ENCODE peak calls at places on chromosomes 2 and 18, in eight cellular contexts. Y, I, Q, J, E, W, B and O are unnamed samples.

GRCh38 chr2:41896186-41896846 is 151.5 kb upstream of the PKDCC start:
- DNase-seq in Q (no peak), Y (no peak), I (peak; percentile 91), J (no peak), W (peak; percentile 20), E (no peak), B (no peak), O (no peak)

GRCh38 chr2:95026471-95027368 is 1.2 kb downstream of the MAL start:
- DNase-seq in J (no peak), B (no peak), E (no peak), I (no peak), W (no peak), Y (no peak), Q (no peak), O (no peak)

GRCh38 chr2:23430263-23430662 is 45.3 kb downstream of the KLHL29 start:
- DNase-seq in B (no peak), Y (peak; percentile 8), W (no peak), I (peak; percentile 70), Q (no peak), E (no peak), J (no peak), O (no peak)

GRCh38 chr2:181348091-181348837 is 108.9 kb upstream of the ITGA4 start:
- DNase-seq in I (no peak), E (no peak), Q (no peak), Y (no peak), J (no peak), W (no peak), B (no peak), O (no peak)

GRCh38 chr2:65576861-65577601 is 144.6 kb upstream of the SPRED2 start:
- DNase-seq in W (no peak), Y (no peak), E (no peak), I (peak; percentile 88), J (peak; percentile 81), B (peak; percentile 90), Q (no peak), O (no peak)

GRCh38 chr2:71082402-71083252 is 14.2 kb downstream of the NAGK start:
- DNase-seq in E (no peak), Q (no peak), J (no peak), I (no peak), Y (no peak), B (no peak), W (no peak), O (no peak)

GRCh38 chr2:64485961-64486360 is 32.0 kb downstream of the LGALSL start:
- DNase-seq in I (peak; percentile 26), Q (no peak), W (no peak), E (no peak), J (no peak), B (no peak), Y (no peak), O (no peak)

GRCh38 chr18:32920796-32921787 is 148.3 kb upstream of the KLHL14 start:
- DNase-seq in W (no peak), Q (peak; percentile 78), I (peak; percentile 81), B (no peak), E (no peak), J (no peak), Y (no peak), O (no peak)

GRCh38 chr2:23293063-23293462 is 91.9 kb upstream of the KLHL29 start:
- DNase-seq in Y (peak; percentile 40), W (no peak), E (no peak), Q (no peak), I (peak; percentile 32), B (no peak), J (no peak), O (no peak)

GRCh38 chr2:128313076-128313836 is 5.4 kb downstream of the HS6ST1 start:
- DNase-seq in B (peak; percentile 18), I (peak; percentile 53), Q (no peak), W (peak; percentile 39), E (no peak), J (no peak), Y (no peak), O (no peak)

GRCh38 chr18:64110692-64111480 is 38.0 kb downstream of the LINC00305 start:
- DNase-seq in E (no peak), Q (no peak), Y (no peak), J (no peak), I (peak; percentile 55), W (no peak), B (no peak), O (no peak)

GRCh38 chr2:88077076-88077475 is 9.5 kb downstream of the SMYD1 start:
- DNase-seq in Y (peak; percentile 58), E (no peak), J (no peak), B (no peak), I (no peak), W (peak; percentile 60), Q (no peak), O (no peak)

GRCh38 chr18:56068701-56069100 is 480.7 kb upstream of the TCF4 start:
- DNase-seq in J (no peak), W (no peak), Y (no peak), I (no peak), Q (no peak), B (no peak), E (no peak), O (no peak)

GRCh38 chr18:72674710-72675109 is 130.6 kb upstream of the CBLN2 start:
- DNase-seq in Q (no peak), J (no peak), I (no peak), W (no peak), Y (no peak), E (no peak), B (no peak), O (no peak)

GRCh38 chr2:119389615-119390306 is 23.0 kb downstream of the DBI start:
- DNase-seq in W (peak; percentile 11), J (no peak), I (peak; percentile 63), E (no peak), B (no peak), Q (no peak), Y (no peak), O (no peak)

GRCh38 chr18:26460449-26461091 is 87.8 kb downstream of the KCTD1 start:
- DNase-seq in I (no peak), B (no peak), W (no peak), Y (peak; percentile 51), J (no peak), E (peak; percentile 87), Q (no peak), O (peak; percentile 46)

GRCh38 chr2:204982303-204982702 is 437.0 kb downstream of the PARD3B start:
- DNase-seq in Y (no peak), Q (no peak), B (no peak), J (no peak), W (no peak), E (no peak), I (peak; percentile 35), O (no peak)

GRCh38 chr18:80194874-80195570 is 52.3 kb downstream of the PARD6G start:
- DNase-seq in E (no peak), J (no peak), W (no peak), I (no peak), B (no peak), Y (no peak), Q (no peak), O (no peak)

GRCh38 chr2:223586261-223586660 is 15.9 kb downstream of the SCG2 start:
- DNase-seq in J (peak; percentile 82), B (no peak), Y (no peak), E (no peak), W (no peak), I (peak; percentile 91), Q (no peak), O (no peak)

GRCh38 chr2:223589901-223590300 is 12.3 kb downstream of the SCG2 start:
- DNase-seq in E (no peak), I (no peak), W (no peak), Y (no peak), B (no peak), J (no peak), Q (no peak), O (no peak)

GRCh38 chr2:223587301-223587700 is 14.9 kb downstream of the SCG2 start:
- DNase-seq in Y (no peak), E (no peak), W (no peak), I (no peak), Q (no peak), B (no peak), J (no peak), O (no peak)

GRCh38 chr2:223585691-223586090 is 16.5 kb downstream of the SCG2 start:
- DNase-seq in Q (peak; percentile 31), B (no peak), J (no peak), E (no peak), I (peak; percentile 38), Y (no peak), W (peak; percentile 68), O (no peak)

DNA sequence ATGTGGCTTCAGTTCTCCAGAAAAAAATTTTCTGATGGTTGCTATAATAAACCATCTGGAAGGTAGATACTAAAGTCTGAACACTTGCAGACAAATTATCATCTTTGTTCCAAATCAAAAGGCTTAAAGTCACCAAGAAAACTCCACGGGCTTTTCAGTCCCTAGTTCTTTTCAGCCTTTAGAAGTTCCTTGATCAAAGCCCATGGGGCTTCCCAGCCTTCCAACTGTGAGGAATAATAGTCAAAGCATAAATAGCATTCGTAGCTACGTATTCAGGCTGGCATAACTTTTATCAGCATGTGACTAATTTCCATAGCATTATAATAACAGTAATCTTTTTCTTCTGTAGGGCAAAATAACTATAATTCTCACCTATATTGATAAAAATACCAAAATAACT is 13.9 kb downstream of the SCG2 start:
- DNase-seq in Q (no peak), W (no peak), Y (no peak), J (no peak), E (no peak), B (no peak), I (no peak), O (no peak)
- H3K4me3 ChIP-seq in Q (no peak overlapping the region), W (no peak overlapping the region), Y (no peak overlapping the region), J (no peak overlapping the region), E (no peak overlapping the region), B (no peak overlapping the region), I (no peak overlapping the region), O (no peak overlapping the region)

GRCh38 chr2:139478191-139478914 is 698.2 kb upstream of the NXPH2 start:
- DNase-seq in W (no peak), Y (no peak), I (no peak), J (no peak), E (no peak), B (no peak), Q (no peak), O (no peak)
- TF ChIP-seq CTCF in W (no peak), Y (no peak), I (no peak), J (no peak), E (no peak), B (peak; percentile 31), Q (no peak), O (no peak)

GRCh38 chr2:174335605-174336402 is 1.1 kb downstream of the SP9 start:
- DNase-seq in Y (no peak), I (no peak), W (no peak), B (no peak), E (no peak), Q (no peak), J (no peak), O (peak; percentile 79)
- H3K4me3 ChIP-seq in Y (peak overlapping the region; percentile 39), I (peak overlapping the region; percentile 43), W (peak overlapping the region; percentile 16), B (no peak overlapping the region), E (no peak overlapping the region), Q (peak overlapping the region; percentile 47), J (peak overlapping the region; percentile 6), O (peak overlapping the region; percentile 36)

DNA sequence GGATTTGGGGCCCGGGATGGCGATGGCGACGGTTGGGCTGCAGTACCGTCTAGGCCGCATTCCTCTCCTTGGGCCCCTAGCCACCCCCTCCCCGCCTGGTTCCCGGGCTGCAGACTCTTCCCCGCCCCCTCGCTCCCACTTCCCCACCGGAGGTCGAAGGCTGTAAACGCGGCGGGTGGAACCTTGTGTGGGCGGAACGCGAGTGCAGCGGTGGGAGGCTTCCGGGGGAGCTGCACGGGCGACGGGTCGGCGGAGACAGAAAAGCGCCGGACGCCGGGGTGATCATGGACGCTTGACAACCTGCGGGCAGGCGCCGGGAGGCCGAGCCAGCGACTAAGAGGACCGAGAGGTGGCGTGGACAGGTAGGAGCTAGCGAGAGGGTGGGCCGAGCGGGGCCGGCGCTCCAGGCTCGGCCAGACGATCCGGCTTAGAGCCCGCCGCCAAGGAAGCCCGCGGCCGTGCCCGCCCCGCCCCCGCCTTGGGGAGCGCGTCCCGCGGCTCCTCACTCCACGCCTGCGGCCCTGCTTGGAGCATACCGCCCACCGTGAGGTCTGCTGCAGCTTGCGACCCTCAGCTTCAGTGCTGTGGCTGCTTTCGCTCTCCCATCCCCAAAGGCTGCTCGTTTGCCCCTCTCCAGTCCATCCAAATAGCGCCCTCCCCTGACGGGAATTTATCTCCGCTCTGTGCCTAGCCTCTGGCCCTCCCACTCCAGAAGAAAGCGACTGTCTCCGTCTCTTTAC is at the start of gene COPS7B:
- DNase-seq in W (peak; percentile 91), Y (peak; percentile 85), B (peak; percentile 68), Q (peak; percentile 81), E (peak; percentile 88), I (peak; percentile 74), J (no peak), O (peak; percentile 82)
- TF ChIP-seq CTCF in W (peak; percentile 62), Y (peak; percentile 27), B (peak; percentile 73), Q (peak; percentile 63), E (peak; percentile 81), I (peak; percentile 41), J (peak; percentile 64), O (no peak)